ENCODE peak calls at places on chromosomes 7 and 10, in six cellular contexts. S is CD8-positive, alpha-beta T cell; V is foreskin keratinocyte; J is kidney epithelial cell; F is brain microvascular endothelial cell; P is testis. T is an unnamed sample.

GRCh38 chr10:105769248-105770184 is 1128.4 kb downstream of the SORCS3 start:
- DNase-seq in S (no peak), V (no peak), J (peak), F (no peak), P (no peak), T (no peak)

GRCh38 chr7:78023191-78023590 is 224.6 kb downstream of the PHTF2 start:
- DNase-seq in S (no peak), V (no peak), J (no peak), F (no peak), P (no peak), T (no peak)

GRCh38 chr7:121519548-121520521 is 123.7 kb upstream of the FAM3C start:
- DNase-seq in S (no peak), V (peak), J (no peak), F (peak), P (no peak), T (no peak)

GRCh38 chr10:54002077-54002476 is 799.0 kb downstream of the PCDH15 start:
- DNase-seq in S (no peak), V (no peak), J (no peak), F (no peak), P (no peak), T (no peak)

GRCh38 chr10:132308588-132309451 is 1.1 kb upstream of the STK32C start:
- DNase-seq in S (no peak), V (no peak), J (no peak), F (no peak), P (no peak), T (no peak)

GRCh38 chr10:73920084-73920483 is 9.2 kb downstream of the PLAU start:
- DNase-seq in S (no peak), V (peak), J (no peak), F (no peak), P (peak), T (peak)

GRCh38 chr10:33665512-33665911 is 331.0 kb upstream of the NRP1 start:
- DNase-seq in S (no peak), V (no peak), J (peak), F (peak), P (no peak), T (no peak)

GRCh38 chr7:104926189-104926904 is 87.7 kb upstream of the KMT2E start:
- DNase-seq in S (no peak), V (no peak), J (peak), F (no peak), P (no peak), T (no peak)

GRCh38 chr7:120077777-120078176 is 195.2 kb upstream of the KCND2 start:
- DNase-seq in S (no peak), V (no peak), J (no peak), F (no peak), P (no peak), T (no peak)

GRCh38 chr10:46543379-46544014 is 13.0 kb downstream of the GPRIN2 start:
- DNase-seq in S (peak), V (no peak), J (no peak), F (no peak), P (peak), T (no peak)

GRCh38 chr10:46545861-46546590 is 10.4 kb downstream of the GPRIN2 start:
- DNase-seq in S (peak), V (no peak), J (no peak), F (no peak), P (peak), T (peak)

GRCh38 chr10:46546591-46547330 is 9.7 kb downstream of the GPRIN2 start:
- DNase-seq in S (peak), V (peak), J (no peak), F (no peak), P (peak), T (no peak)

GRCh38 chr10:46547331-46547880 is 9.1 kb downstream of the GPRIN2 start:
- DNase-seq in S (peak), V (no peak), J (no peak), F (no peak), P (peak), T (no peak)

GRCh38 chr10:46544989-46545791 is 11.3 kb downstream of the GPRIN2 start:
- DNase-seq in S (peak), V (no peak), J (no peak), F (no peak), P (peak), T (peak)
- TF ChIP-seq CTCF in S (no peak), V (peak), J (peak), F (peak), P (peak), T (peak)

GRCh38 chr10:71395621-71396020 is 1.1 kb upstream of the CDH23 start:
- DNase-seq in S (no peak), V (no peak), J (no peak), F (no peak), P (no peak), T (no peak)

GRCh38 chr10:71396714-71397339 is at the start of gene CDH23:
- DNase-seq in S (no peak), V (no peak), J (no peak), F (no peak), P (peak), T (peak)

GRCh38 chr10:71397340-71398212 is 856 bp downstream of the CDH23 start:
- DNase-seq in S (no peak), V (no peak), J (no peak), F (no peak), P (peak), T (no peak)

GRCh38 chr10:71394926-71395562 is 1.7 kb upstream of the CDH23 start:
- DNase-seq in S (no peak), V (no peak), J (no peak), F (no peak), P (no peak), T (no peak)

GRCh38 chr10:71396084-71396713 is 521 bp upstream of the CDH23 start:
- DNase-seq in S (peak), V (no peak), J (no peak), F (no peak), P (peak), T (peak)
- TF ChIP-seq CTCF in S (no peak), V (peak), J (peak), F (peak), P (peak), T (no peak)

DNA sequence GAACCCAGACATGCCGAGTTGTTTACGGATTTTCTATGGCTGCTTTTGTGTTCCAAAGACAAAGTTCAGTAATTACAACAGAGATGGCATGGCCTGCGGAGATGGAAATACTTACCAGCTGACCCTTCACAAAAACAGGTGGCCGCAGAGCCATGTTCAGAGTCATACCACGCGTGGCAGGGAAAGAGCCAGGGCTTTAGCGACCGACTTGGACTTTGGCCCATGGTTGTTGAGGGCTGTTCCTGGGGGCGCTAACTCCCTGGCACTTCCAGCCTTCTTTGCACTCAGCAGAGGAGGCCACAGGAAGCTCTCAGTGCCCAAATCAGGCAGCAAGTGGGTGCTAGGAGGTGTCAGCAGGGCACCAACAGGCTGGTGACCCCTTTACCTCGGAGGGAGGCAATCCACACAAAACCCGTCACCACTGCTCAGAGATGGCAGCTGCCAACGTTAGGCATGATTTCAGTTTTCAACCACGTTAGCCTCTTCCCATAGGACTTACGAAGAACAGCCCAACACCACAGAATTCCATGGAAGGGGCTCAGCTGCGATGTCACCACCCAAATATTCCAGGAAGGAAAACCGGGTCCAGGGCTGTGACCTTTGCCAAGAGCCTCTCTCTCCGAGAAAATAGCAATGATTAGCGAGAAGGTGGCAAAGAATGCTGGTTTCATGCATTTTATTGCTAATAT is 21.4 kb upstream of the CNPY1 start:
- DNase-seq in S (no peak), V (no peak), J (no peak), F (no peak), P (no peak), T (no peak)
- TF ChIP-seq CTCF in S (no peak), V (no peak), J (no peak), F (no peak), P (no peak), T (no peak)

DNA sequence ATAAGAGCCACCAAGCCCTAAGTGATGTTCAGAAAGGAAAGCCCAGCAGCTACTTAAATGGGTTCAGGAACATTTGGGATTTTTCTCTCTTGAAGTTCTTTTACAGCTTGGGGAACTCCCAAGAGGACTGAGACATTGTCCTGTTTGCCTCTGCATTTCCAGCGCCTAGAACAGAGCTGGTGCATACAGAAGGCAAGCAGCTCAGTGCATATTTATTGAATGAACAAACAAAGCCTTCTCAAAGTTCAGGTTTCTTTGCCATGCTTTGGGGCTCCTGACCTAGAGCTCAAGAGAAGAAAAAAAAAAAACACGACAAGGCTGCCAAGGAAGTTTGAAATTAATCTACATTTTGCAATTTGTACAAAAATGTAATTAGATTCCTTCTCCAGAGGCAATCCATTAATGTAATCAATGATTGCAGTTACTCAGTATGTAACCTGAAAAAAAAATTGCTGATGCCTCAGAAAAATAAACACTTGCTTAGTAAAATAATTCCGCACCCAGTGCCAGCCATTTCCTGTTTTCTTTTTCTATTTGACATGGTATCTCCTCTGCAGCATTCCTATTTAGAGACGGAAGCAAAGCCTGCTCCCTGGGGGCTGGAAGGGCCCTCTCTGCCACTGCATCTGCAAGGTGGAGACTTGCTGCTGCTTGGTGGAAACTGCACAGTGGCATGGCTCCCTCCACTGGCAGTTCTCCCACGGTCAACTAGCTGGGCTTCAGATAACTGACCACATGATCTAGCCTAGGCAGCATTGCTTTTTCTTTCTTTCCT is 157.3 kb downstream of the TMEM178B start:
- DNase-seq in S (no peak), V (no peak), J (no peak), F (peak), P (peak), T (no peak)
- TF ChIP-seq CTCF in S (no peak), V (peak), J (peak), F (peak), P (peak), T (peak)

GRCh38 chr7:76512941-76513816 is 2.8 kb downstream of the UPK3B start:
- DNase-seq in S (no peak), V (no peak), J (no peak), F (no peak), P (peak), T (peak)
- TF ChIP-seq CTCF in S (no peak), V (peak), J (peak), F (peak), P (no peak), T (no peak)

DNA sequence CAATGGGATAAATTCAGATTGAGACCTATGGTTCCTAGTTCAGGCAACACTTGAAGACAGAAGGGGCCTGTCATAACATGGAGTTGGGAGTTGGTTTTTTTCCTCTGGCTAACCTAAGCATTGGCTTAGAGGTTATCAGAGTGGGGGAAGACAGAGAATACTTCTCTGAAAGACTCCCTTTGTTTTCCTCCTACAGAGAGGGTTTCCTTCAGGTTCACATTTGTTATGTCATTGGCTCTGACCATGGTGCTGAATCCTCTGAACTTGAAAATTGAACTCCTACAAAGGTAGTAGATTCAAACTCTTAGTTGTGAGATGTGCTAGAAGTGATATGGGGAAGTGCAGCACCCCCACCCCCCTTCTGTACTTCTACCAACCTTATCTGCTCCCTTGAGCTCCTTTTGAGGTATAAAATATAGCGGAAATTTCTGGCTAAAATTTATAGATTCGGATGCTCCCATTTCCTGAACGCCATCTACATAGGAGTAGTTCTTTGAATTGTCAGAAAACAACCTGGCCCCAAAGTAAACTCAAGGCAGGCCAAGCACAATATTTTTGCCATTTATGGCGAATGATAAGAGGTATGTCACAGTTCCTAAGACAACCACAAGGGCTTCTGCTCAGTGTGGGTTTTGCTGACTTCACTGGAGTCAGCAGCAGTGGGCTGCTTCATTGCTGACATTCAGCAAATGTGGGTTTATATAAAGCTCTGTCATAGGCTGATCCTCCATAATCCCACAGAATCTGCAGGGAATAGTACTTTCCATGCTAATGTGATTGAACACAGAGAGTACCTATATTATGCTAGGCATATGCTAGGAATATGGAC is 131.6 kb upstream of the KLF14 start:
- DNase-seq in S (no peak), V (no peak), J (no peak), F (no peak), P (no peak), T (no peak)
- TF ChIP-seq CTCF in S (no peak), V (peak), J (no peak), F (peak), P (no peak), T (no peak)

GRCh38 chr7:12518920-12519681 is 51.4 kb upstream of the SCIN start:
- DNase-seq in S (no peak), V (no peak), J (no peak), F (no peak), P (no peak), T (peak)

GRCh38 chr7:12519682-12520009 is 50.9 kb upstream of the SCIN start:
- DNase-seq in S (no peak), V (no peak), J (no peak), F (no peak), P (no peak), T (no peak)

GRCh38 chr7:12529971-12530710 is 40.4 kb upstream of the SCIN start:
- DNase-seq in S (no peak), V (no peak), J (no peak), F (no peak), P (no peak), T (no peak)

DNA sequence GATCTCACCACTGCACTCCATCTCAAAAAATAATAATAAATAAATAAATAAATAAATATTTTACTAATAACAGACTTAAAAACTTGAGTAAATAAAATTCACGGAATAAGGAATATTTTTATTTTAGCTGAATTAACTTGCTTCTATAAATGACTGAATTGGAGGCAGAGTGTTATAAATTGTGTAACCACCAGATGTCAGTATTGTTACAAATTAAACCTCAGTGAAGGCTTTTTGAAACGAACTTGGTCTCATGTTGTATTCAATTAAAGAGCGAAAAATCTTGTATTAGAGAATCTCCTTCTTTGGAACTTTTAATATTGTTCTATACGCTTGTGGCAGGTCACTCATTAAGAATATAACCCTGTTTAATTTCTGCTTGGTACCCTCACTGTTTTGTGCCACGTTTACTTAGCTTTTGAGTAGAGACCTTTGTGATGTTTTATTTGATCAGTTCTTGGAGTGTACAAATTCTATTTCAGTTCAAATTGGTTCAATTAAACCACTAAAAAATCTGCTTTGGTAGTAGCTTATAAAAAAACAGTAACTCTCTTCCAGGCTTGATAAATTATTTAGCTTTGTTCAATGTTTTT is 45.6 kb upstream of the SCIN start:
- DNase-seq in S (no peak), V (no peak), J (no peak), F (peak), P (no peak), T (peak)
- TF ChIP-seq CTCF in S (peak), V (peak), J (peak), F (no peak), P (peak), T (peak)

DNA sequence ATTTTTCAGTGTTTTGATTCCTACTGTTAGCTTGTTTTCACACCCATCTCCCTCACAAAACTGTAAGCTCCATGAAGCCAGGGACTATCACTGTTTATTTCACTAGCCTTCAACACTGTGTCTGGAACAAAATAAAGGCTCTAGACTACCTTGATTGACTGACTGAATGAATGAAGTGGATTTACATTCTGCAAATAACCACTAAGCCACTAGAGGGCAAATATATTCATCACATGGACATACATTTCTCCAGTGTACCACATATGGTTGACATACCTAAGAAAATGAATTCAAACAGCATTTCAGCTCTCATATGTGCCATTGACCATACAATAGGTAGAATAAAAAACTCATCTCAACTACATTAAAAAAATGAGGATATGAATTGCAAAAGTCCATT is 185.9 kb downstream of the RAB11FIP2 start:
- DNase-seq in S (no peak), V (no peak), J (no peak), F (peak), P (no peak), T (peak)
- TF ChIP-seq CTCF in S (no peak), V (peak), J (no peak), F (no peak), P (peak), T (no peak)

GRCh38 chr10:8403711-8404371 is 349.4 kb downstream of the GATA3 start:
- DNase-seq in S (no peak), V (no peak), J (no peak), F (no peak), P (no peak), T (no peak)
- TF ChIP-seq CTCF in S (no peak), V (peak), J (no peak), F (no peak), P (no peak), T (no peak)